ENCODE peak calls at places on chromosomes 4 and X, in nine cellular contexts. H is A549, G is K562, Z is sigmoid colon, K is right lobe of liver, Y is Peyer's patch, O is adrenal gland, X is upper lobe of left lung, L is GM12892. S is an unnamed sample.

GRCh38 chr4:183140911-183141320 is 41.9 kb downstream of the WWC2 start:
- DNase-seq in G (no peak), Y (no peak), O (no peak), H (no peak), K (no peak), X (no peak), L (no peak), Z (no peak), S (no peak)

GRCh38 chrX:150062292-150063137 is 124.2 kb upstream of the EOLA2 start:
- DNase-seq in Z (no peak), Y (no peak), O (peak; percentile 60), L (no peak), K (no peak), G (no peak), X (no peak), H (no peak), S (no peak)

GRCh38 chr4:4502694-4503311 is 39.0 kb downstream of the STX18 start:
- DNase-seq in G (peak; percentile 32), K (no peak), Y (no peak), L (no peak), X (no peak), O (no peak), Z (no peak), H (no peak), S (peak; percentile 55)

GRCh38 chr4:148444296-148445070 is 2.3 kb upstream of the NR3C2 start:
- DNase-seq in X (peak; percentile 91), O (peak; percentile 69), K (peak; percentile 54), G (no peak), Y (peak; percentile 70), L (peak; percentile 7), Z (peak; percentile 71), H (no peak), S (no peak)

GRCh38 chrX:11437642-11438379 is 144.6 kb downstream of the AMELX start:
- DNase-seq in H (no peak), G (peak; percentile 57), K (peak; percentile 62), X (peak; percentile 2), O (no peak), L (no peak), Y (no peak), Z (no peak), S (no peak)

GRCh38 chr4:107216379-107216778 is 180.3 kb upstream of the DKK2 start:
- DNase-seq in G (no peak), H (no peak), X (no peak), Z (no peak), Y (no peak), K (no peak), O (no peak), L (no peak), S (no peak)

GRCh38 chrX:52585892-52586291 is 68.8 kb downstream of the SSX7 start:
- DNase-seq in G (no peak), L (no peak), H (no peak), Z (no peak), K (no peak), Y (no peak), X (no peak), O (no peak), S (no peak)

GRCh38 chrX:34379891-34380290 is 247.8 kb upstream of the FAM47A start:
- DNase-seq in Z (no peak), Y (no peak), L (no peak), K (no peak), O (no peak), G (no peak), X (no peak), H (no peak), S (no peak)

GRCh38 chrX:154540897-154541535 is 5.6 kb downstream of the G6PD start:
- DNase-seq in G (no peak), X (no peak), K (peak; percentile 65), Z (no peak), O (peak; percentile 68), H (no peak), L (no peak), Y (no peak), S (no peak)

GRCh38 chr4:3267576-3268394 is 18.8 kb downstream of the MSANTD1 start:
- DNase-seq in Y (peak; percentile 40), G (no peak), Z (peak; percentile 43), K (no peak), H (no peak), L (no peak), O (no peak), X (peak; percentile 58), S (no peak)

GRCh38 chr4:6926681-6927478 is 17.3 kb downstream of the TBC1D14 start:
- DNase-seq in G (peak; percentile 64), Z (no peak), H (no peak), K (peak; percentile 85), O (peak; percentile 94), X (no peak), Y (peak; percentile 92), L (no peak), S (peak; percentile 86)

GRCh38 chr4:107993969-107994368 is 4.3 kb downstream of the HADH start:
- DNase-seq in O (no peak), G (no peak), L (no peak), Y (no peak), K (no peak), Z (no peak), X (no peak), H (no peak), S (no peak)

GRCh38 chr4:169314906-169315305 is 44.1 kb upstream of the SH3RF1 start:
- DNase-seq in G (no peak), Z (peak; percentile 72), K (peak; percentile 83), O (peak; percentile 87), L (no peak), X (no peak), Y (peak; percentile 91), H (peak; percentile 31), S (no peak)

GRCh38 chr4:138522366-138522765 is 280.2 kb upstream of the SLC7A11 start:
- DNase-seq in Z (no peak), L (no peak), G (peak; percentile 24), O (no peak), X (no peak), H (no peak), Y (no peak), K (no peak), S (peak; percentile 27)

GRCh38 chr4:106444557-106444956 is 76.0 kb upstream of the GIMD1 start:
- DNase-seq in G (no peak), K (no peak), X (no peak), L (no peak), Z (no peak), H (no peak), O (no peak), Y (no peak), S (no peak)

GRCh38 chrX:80335062-80335830 is 85.0 kb upstream of the TENT5D start:
- DNase-seq in H (peak; percentile 36), L (no peak), G (peak; percentile 4), K (peak; percentile 25), Y (peak; percentile 67), Z (peak; percentile 66), X (peak; percentile 89), O (peak; percentile 83), S (peak; percentile 75)

GRCh38 chrX:96464880-96465558 is 219.6 kb upstream of the DIAPH2 start:
- DNase-seq in H (no peak), Z (no peak), Y (no peak), K (no peak), O (no peak), X (no peak), L (no peak), G (no peak), S (no peak)

DNA sequence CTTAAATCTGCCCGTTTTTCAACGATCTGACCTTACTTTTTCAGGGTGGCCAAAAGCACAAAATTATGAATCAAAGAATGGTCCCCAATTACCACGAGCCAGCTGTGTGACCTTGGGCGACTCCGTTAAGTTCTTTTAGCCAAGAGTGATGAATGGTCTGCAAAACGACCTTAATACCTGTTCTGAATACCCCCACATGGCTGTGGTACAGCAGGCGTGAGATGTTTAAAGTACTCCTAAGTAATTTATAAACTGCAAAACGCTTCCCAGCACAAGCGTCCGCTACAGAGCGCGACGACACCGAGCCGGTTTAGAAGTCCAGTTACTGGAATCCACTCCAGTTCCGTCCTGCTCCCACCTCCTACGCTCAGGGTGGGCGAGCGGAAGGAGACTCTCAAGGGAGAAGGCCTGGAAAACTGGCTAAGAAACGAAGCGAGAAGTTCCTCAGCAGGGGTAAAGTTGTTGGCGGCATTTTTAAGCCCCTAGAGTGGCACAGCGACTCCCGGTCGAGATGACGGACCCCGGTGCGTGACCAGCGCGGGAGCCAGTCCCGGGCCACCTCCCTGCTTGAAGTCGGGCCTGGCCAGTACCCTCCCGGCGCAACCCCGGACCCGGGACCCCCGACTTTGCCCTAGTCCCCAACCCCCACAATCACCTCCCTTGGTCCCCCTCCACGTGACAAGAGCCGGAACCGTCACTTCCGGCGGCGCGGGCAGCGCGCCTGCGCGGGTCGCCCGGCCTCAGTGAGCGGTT is 696 bp upstream of the BMP2K start:
- DNase-seq in Y (peak; percentile 95), O (peak; percentile 92), X (peak; percentile 98), K (peak; percentile 90), G (peak; percentile 89), H (peak; percentile 51), Z (peak; percentile 94), L (peak; percentile 58), S (peak; percentile 90)
- TF ChIP-seq POLR2A in Y (peak; percentile 24), O (peak; percentile 32), X (no peak), K (peak; percentile 63), G (peak; percentile 76), H (peak; percentile 38), Z (peak; percentile 56), L (peak; percentile 74), S (peak; percentile 82)

GRCh38 chr4:129117705-129118104 is 21.8 kb downstream of the C4orf33 start:
- DNase-seq in X (no peak), H (no peak), G (no peak), Y (no peak), L (no peak), Z (no peak), K (no peak), O (no peak), S (no peak)
- TF ChIP-seq POLR2A in X (no peak), H (no peak), G (no peak), Y (no peak), L (no peak), Z (no peak), K (no peak), O (no peak), S (no peak)

GRCh38 chr4:139556071-139556734 is at the start of gene SETD7:
- DNase-seq in Y (peak; percentile 84), O (peak; percentile 92), G (peak; percentile 30), Z (peak; percentile 90), H (peak; percentile 38), L (peak; percentile 31), K (peak; percentile 82), X (peak; percentile 92), S (peak; percentile 78)
- TF ChIP-seq POLR2A in Y (peak; percentile 31), O (peak; percentile 90), G (no peak), Z (peak; percentile 77), H (peak; percentile 65), L (no peak), K (peak; percentile 81), X (no peak), S (no peak)

DNA sequence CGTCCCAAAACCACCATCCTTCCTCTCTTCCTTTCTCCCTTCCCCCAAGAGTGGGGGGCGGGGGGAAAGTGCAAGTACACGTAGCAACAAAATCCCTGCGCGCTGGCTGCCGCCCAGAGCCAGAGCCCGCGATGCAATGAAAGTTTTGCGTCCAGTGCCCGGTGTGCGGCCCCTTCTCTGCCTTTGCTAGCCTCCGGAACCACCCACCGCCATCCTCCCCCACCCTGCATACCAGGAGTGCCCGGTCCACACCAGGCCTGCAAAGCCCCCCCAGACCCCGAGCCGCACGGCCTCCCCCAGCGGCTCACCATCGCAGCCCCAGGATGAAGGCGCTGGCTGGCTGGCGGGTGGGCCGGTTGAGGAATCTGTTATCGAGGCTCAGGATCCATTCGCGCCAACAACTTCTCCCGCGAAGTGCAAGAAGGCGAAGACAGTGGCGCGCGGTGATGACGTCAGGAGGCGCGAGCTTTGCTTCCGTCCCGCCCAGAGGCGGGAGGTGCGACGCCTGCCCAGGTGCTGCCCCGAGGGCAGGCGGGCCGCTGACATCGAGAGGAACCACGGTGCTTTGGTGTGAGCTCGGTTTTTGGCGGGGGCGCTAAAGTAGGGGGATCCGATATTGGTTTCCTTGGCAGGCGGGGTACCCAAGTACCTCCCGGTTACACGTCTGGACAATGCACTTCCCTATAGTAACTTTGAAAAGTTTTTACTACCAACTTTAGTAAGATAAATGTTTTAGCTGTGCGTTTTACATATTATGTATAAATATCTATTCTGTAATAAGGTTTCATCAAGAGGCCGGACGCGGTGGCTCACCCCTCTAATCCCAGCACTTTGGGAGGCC is at the start of gene RFC1:
- DNase-seq in O (peak; percentile 96), Z (peak; percentile 96), X (peak; percentile 98), Y (peak; percentile 98), K (peak; percentile 95), L (peak; percentile 73), G (peak; percentile 83), H (peak; percentile 38), S (peak; percentile 98)
- TF ChIP-seq POLR2A in O (peak; percentile 65), Z (peak; percentile 37), X (no peak), Y (no peak), K (peak; percentile 81), L (peak; percentile 86), G (peak; percentile 86), H (peak; percentile 52), S (peak; percentile 78)

S was measured in erythroblast.